ENCODE peak calls at places on chromosomes 12 and 14, in four cellular contexts. One of them, this sample, is unnamed.

GRCh38 chr14:89125216-89125615 is 291.8 kb downstream of the FOXN3 start:
- DNase-seq in HepG2: no peak
- DNase-seq in HEK293T: no peak
- DNase-seq in K562: no peak
- DNase-seq in this sample: no peak

GRCh38 chr12:124837958-124838803 is 25.5 kb downstream of the SCARB1 start:
- DNase-seq in K562: no peak
- DNase-seq in HepG2: peak
- DNase-seq in HEK293T: peak
- DNase-seq in this sample: no peak

GRCh38 chr14:104700747-104701215 is 11.4 kb downstream of the INF2 start:
- DNase-seq in K562: peak
- DNase-seq in HepG2: no peak
- DNase-seq in HEK293T: no peak
- DNase-seq in this sample: no peak

GRCh38 chr14:94499673-94500072 is 9.6 kb downstream of the SERPINA12 start:
- DNase-seq in HEK293T: no peak
- DNase-seq in HepG2: no peak
- DNase-seq in K562: no peak
- DNase-seq in this sample: no peak

GRCh38 chr12:96906498-96906848 is 584 bp upstream of the NEDD1 start:
- DNase-seq in HEK293T: no peak
- DNase-seq in HepG2: no peak
- DNase-seq in K562: no peak
- DNase-seq in this sample: no peak

GRCh38 chr14:84937044-84937443 is 592.9 kb upstream of the FLRT2 start:
- DNase-seq in HEK293T: no peak
- DNase-seq in HepG2: no peak
- DNase-seq in K562: no peak
- DNase-seq in this sample: no peak

GRCh38 chr14:76261371-76261811 is 109.7 kb downstream of the GPATCH2L start:
- DNase-seq in HEK293T: no peak
- DNase-seq in HepG2: no peak
- DNase-seq in K562: peak
- DNase-seq in this sample: no peak

GRCh38 chr12:131862994-131863710 is 31.3 kb upstream of the ULK1 start:
- DNase-seq in HEK293T: no peak
- DNase-seq in K562: peak
- DNase-seq in HepG2: no peak
- DNase-seq in this sample: no peak

GRCh38 chr14:77991128-77991772 is 178.9 kb upstream of the NRXN3 start:
- DNase-seq in HEK293T: no peak
- DNase-seq in HepG2: peak
- DNase-seq in K562: no peak
- DNase-seq in this sample: peak

GRCh38 chr14:73792476-73792875 is 59.2 kb upstream of the PTGR2 start:
- DNase-seq in K562: no peak
- DNase-seq in HepG2: no peak
- DNase-seq in HEK293T: no peak
- DNase-seq in this sample: no peak

GRCh38 chr14:85475113-85475512 is 54.8 kb upstream of the FLRT2 start:
- DNase-seq in HepG2: no peak
- DNase-seq in HEK293T: no peak
- DNase-seq in K562: no peak
- DNase-seq in this sample: no peak

GRCh38 chr14:76257842-76258397 is 106.2 kb downstream of the GPATCH2L start:
- DNase-seq in HEK293T: no peak
- DNase-seq in K562: peak
- DNase-seq in HepG2: no peak
- DNase-seq in this sample: no peak

GRCh38 chr12:62909340-62909739 is 25.6 kb downstream of the PPM1H start:
- DNase-seq in HEK293T: no peak
- DNase-seq in HepG2: no peak
- DNase-seq in K562: no peak
- DNase-seq in this sample: no peak

GRCh38 chr14:90541076-90541634 is 144.3 kb downstream of the CALM1 start:
- DNase-seq in HepG2: no peak
- DNase-seq in HEK293T: no peak
- DNase-seq in K562: no peak
- DNase-seq in this sample: no peak

GRCh38 chr14:96252323-96253052 is 3.5 kb upstream of the BDKRB1 start:
- DNase-seq in HepG2: no peak
- DNase-seq in HEK293T: no peak
- DNase-seq in K562: peak
- DNase-seq in this sample: no peak

GRCh38 chr12:56120158-56120846 is 2.2 kb downstream of the ZC3H10 start:
- DNase-seq in HepG2: no peak
- DNase-seq in K562: peak
- DNase-seq in HEK293T: no peak
- DNase-seq in this sample: no peak

GRCh38 chr12:52025301-52026172 is 18.8 kb downstream of the TAMALIN start:
- DNase-seq in K562: peak
- DNase-seq in HEK293T: peak
- DNase-seq in HepG2: peak
- DNase-seq in this sample: peak

GRCh38 chr12:52029686-52030085 is 21.6 kb upstream of the NR4A1 start:
- DNase-seq in HEK293T: peak
- DNase-seq in HepG2: no peak
- DNase-seq in K562: no peak
- DNase-seq in this sample: peak

GRCh38 chr12:52023976-52024688 is 17.4 kb downstream of the TAMALIN start:
- DNase-seq in HepG2: no peak
- DNase-seq in HEK293T: no peak
- DNase-seq in K562: peak
- DNase-seq in this sample: no peak

GRCh38 chr12:52026267-52026666 is 19.5 kb downstream of the TAMALIN start:
- DNase-seq in K562: no peak
- DNase-seq in HepG2: no peak
- DNase-seq in HEK293T: no peak
- DNase-seq in this sample: no peak

DNA sequence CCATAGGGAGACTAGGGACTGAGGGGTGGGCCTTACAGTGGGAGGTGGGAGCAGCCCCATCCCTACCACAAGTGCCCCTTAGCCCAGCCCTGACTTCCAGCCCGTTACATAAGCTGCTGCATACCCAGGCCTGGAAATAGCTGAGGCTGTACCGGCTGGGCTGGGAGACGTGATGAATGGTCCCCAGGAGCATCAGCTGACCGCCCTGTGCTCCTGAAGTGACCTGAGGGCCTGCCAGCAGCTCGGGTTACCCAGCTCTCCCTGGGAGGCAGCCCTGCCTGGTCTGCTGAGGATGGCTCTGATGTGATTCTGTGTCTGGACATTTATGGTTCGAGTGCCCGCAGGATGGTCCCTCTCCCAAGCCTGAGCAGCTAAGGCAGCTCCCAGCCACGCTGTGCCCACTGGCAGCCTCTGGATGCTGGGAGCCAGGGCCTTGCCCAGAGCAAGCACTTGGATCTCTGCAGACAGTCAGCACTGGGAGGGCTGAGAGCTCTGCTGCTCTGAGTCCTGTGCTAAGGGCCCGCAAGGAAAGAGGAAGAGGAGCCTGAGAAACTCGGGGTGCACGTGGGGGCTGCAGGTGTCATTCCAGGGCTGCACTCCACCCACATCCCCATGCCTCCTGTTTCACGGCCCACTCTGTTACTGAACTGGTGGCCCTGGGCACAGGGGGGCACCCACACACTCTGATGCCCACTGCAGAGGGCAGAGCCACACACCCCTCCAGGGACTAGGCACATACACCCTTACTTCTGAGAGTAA is 20.5 kb downstream of the TAMALIN start:
- DNase-seq in HEK293T: no peak
- DNase-seq in HepG2: no peak
- DNase-seq in K562: no peak
- DNase-seq in this sample: no peak
- TF ChIP-seq ELF4 in HEK293T: no peak
- TF ChIP-seq ELF4 in HepG2: no peak
- TF ChIP-seq ELF4 in K562: no peak
- TF ChIP-seq ELF4 in this sample: no peak

GRCh38 chr12:109732321-109733305 is 19.0 kb downstream of the FAM222A start:
- DNase-seq in HepG2: no peak
- DNase-seq in HEK293T: no peak
- DNase-seq in K562: no peak
- DNase-seq in this sample: peak
- TF ChIP-seq ELF4 in HepG2: no peak
- TF ChIP-seq ELF4 in HEK293T: no peak
- TF ChIP-seq ELF4 in K562: no peak
- TF ChIP-seq ELF4 in this sample: no peak

DNA sequence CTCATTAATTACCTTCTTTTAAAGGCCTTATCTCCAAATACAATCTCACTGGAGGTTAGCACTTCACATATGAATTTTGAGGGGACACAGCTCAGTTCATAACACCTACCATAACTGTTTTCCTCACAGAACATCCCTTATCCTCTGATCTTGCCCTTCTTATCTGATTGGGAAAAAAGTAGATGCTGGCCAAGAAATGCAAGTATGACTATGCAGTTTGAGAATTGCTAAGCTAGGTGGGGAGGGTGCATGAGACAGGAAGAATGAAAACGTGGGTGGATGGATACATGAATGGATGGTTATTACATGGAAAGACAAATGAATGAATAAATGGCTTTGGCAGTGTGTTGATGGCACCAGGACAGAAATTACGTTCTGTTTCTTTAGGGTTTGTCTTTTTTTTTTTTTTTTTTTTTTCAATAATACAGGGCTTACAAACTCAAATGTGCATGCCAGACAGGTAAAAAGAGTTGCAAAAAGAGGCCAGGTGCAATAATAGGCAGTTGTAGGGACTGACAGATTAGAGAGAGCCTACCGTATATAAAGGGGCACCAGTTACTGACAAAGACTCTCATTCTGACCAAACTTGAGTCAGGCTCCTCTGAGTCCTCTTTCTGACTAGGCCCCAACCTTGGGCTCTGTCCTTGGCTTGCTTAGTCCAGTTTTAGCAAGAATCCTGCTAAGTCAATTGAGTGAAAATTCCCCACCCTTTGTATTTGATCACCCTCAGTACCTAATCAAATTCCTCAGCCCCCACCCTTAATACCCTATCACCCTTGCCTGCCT is 304.9 kb downstream of the ZFP36L1 start:
- DNase-seq in K562: no peak
- DNase-seq in HEK293T: no peak
- DNase-seq in HepG2: no peak
- DNase-seq in this sample: no peak
- TF ChIP-seq ELF4 in K562: no peak
- TF ChIP-seq ELF4 in HEK293T: no peak
- TF ChIP-seq ELF4 in HepG2: no peak
- TF ChIP-seq ELF4 in this sample: no peak

GRCh38 chr12:52007158-52007921 is 594 bp downstream of the TAMALIN start:
- DNase-seq in HepG2: no peak
- DNase-seq in HEK293T: no peak
- DNase-seq in K562: no peak
- DNase-seq in this sample: peak
- TF ChIP-seq ELF4 in HepG2: no peak
- TF ChIP-seq ELF4 in HEK293T: no peak
- TF ChIP-seq ELF4 in K562: no peak
- TF ChIP-seq ELF4 in this sample: no peak

GRCh38 chr12:27549231-27549800 is 25.3 kb downstream of the PPFIBP1 start:
- DNase-seq in HEK293T: no peak
- DNase-seq in K562: no peak
- DNase-seq in HepG2: peak
- DNase-seq in this sample: no peak
- TF ChIP-seq ELF4 in HEK293T: no peak
- TF ChIP-seq ELF4 in K562: no peak
- TF ChIP-seq ELF4 in HepG2: no peak
- TF ChIP-seq ELF4 in this sample: no peak

GRCh38 chr12:6635856-6636521 is at the start of gene LPAR5:
- DNase-seq in K562: peak
- DNase-seq in HEK293T: no peak
- DNase-seq in HepG2: no peak
- DNase-seq in this sample: peak
- TF ChIP-seq ELF4 in K562: no peak
- TF ChIP-seq ELF4 in HEK293T: no peak
- TF ChIP-seq ELF4 in HepG2: no peak
- TF ChIP-seq ELF4 in this sample: no peak

This sample was measured in WTC11.